ENCODE peak calls at places on chromosomes 13 and 19, in seven cellular contexts. V is foreskin fibroblast, R is WTC11, H is brain microvascular endothelial cell, U is fibroblast of lung, P is neural crest cell, C is left ventricle myocardium inferior. N is an unnamed sample.

GRCh38 chr13:57813641-57814040 is 182.1 kb downstream of the PCDH17 start:
- DNase-seq in V (no peak), R (no peak), H (no peak), U (peak; percentile 48), P (no peak), C (no peak), N (no peak)

GRCh38 chr13:51292000-51292550 is 47.4 kb upstream of the SERPINE3 start:
- DNase-seq in V (peak; percentile 19), R (no peak), H (no peak), U (peak; percentile 77), P (no peak), C (no peak), N (no peak)

GRCh38 chr13:75341025-75341424 is 140.9 kb downstream of the TBC1D4 start:
- DNase-seq in V (no peak), R (no peak), H (no peak), U (no peak), P (no peak), C (no peak), N (no peak)

GRCh38 chr19:34847393-34847792 is 74.4 kb upstream of the ZNF599 start:
- DNase-seq in V (no peak), R (no peak), H (no peak), U (no peak), P (no peak), C (no peak), N (no peak)

GRCh38 chr13:30504081-30504480 is 38.3 kb upstream of the HMGB1 start:
- DNase-seq in V (peak; percentile 45), R (no peak), H (peak; percentile 51), U (peak; percentile 69), P (no peak), C (no peak), N (no peak)

GRCh38 chr19:22523940-22524339 is 101.8 kb upstream of the ZNF98 start:
- DNase-seq in V (no peak), R (no peak), H (no peak), U (no peak), P (no peak), C (no peak), N (no peak)

GRCh38 chr13:97884707-97885468 is 68.6 kb upstream of the IPO5 start:
- DNase-seq in V (no peak), R (no peak), H (no peak), U (no peak), P (no peak), C (no peak), N (no peak)

GRCh38 chr13:33213797-33214196 is 71.8 kb downstream of the STARD13 start:
- DNase-seq in V (no peak), R (no peak), H (no peak), U (peak; percentile 66), P (no peak), C (no peak), N (no peak)

GRCh38 chr13:40398060-40398459 is 268.4 kb downstream of the FOXO1 start:
- DNase-seq in V (no peak), R (no peak), H (no peak), U (no peak), P (no peak), C (no peak), N (no peak)

GRCh38 chr19:11251650-11252314 is 10.5 kb downstream of the DOCK6 start:
- DNase-seq in V (no peak), R (no peak), H (no peak), U (no peak), P (no peak), C (no peak), N (no peak)

GRCh38 chr19:3682741-3683404 is 17.4 kb downstream of the PIP5K1C start:
- DNase-seq in V (peak; percentile 67), R (no peak), H (peak; percentile 68), U (peak; percentile 73), P (no peak), C (no peak), N (no peak)

GRCh38 chr13:83167203-83167602 is 715.1 kb downstream of the SLITRK1 start:
- DNase-seq in V (no peak), R (no peak), H (no peak), U (no peak), P (no peak), C (no peak), N (no peak)

DNA sequence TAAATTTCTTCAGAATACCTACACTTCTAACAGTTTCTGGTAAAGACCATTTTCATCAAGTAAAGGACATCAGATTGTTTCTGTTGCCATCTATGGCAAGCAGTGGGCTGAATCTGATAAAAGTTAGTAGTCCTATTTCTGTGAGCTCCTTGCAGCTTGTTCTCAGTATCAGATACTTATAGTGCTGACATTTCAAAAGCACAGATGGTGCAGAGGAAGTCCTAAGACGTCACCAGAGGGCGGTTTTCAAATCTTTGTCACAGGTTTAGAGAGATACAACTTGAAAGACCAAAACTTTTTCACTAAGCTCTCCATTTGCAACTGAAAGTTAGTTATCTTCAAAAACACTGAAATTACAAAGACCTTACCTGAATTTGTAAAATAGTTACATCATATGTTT is 719.8 kb downstream of the SLITRK1 start:
- DNase-seq in V (peak; percentile 22), R (no peak), H (no peak), U (no peak), P (no peak), C (no peak), N (no peak)
- TF ChIP-seq CTCF in V (no peak), R (no peak), H (no peak), U (no peak), P (no peak), C (no peak), N (no peak)

DNA sequence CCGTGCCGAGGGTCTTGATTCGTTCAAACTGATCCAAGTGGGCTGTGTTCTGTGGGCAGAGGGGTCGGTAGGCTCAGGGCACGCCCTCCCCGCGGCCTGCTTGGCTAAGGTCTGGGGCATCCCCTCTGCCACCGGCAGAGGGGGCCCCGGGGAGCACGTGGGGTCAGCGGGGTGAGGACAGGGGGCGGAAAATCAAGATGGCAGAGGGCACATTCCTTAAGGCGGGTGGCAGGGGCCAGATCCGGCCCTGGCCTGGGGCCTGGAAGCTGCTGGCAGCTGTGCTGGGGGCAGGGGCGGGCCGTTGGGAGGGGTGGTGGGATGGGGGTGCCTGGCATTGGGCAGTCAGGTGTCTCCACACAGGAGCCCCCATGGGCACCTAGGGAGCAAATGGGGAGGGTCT is 10.7 kb downstream of the PRKACA start:
- DNase-seq in V (no peak), R (no peak), H (no peak), U (no peak), P (no peak), C (peak; percentile 41), N (no peak)
- TF ChIP-seq CTCF in V (no peak), R (no peak), H (no peak), U (no peak), P (no peak), C (peak; percentile 39), N (no peak)

GRCh38 chr13:52847322-52847681 is 1.1 kb downstream of the PCDH8 start:
- DNase-seq in V (no peak), R (no peak), H (no peak), U (no peak), P (no peak), C (no peak), N (no peak)

GRCh38 chr13:52845766-52846566 is 2.5 kb downstream of the PCDH8 start:
- DNase-seq in V (peak; percentile 10), R (peak; percentile 84), H (no peak), U (peak; percentile 3), P (peak; percentile 61), C (peak; percentile 19), N (no peak)

GRCh38 chr13:52847682-52848432 is 583 bp downstream of the PCDH8 start:
- DNase-seq in V (no peak), R (peak; percentile 27), H (no peak), U (no peak), P (no peak), C (no peak), N (no peak)

GRCh38 chr13:52846567-52847321 is 1.7 kb downstream of the PCDH8 start:
- DNase-seq in V (peak; percentile 16), R (peak; percentile 92), H (no peak), U (peak; percentile 25), P (peak; percentile 86), C (peak; percentile 55), N (no peak)

GRCh38 chr13:52845334-52845761 is 3.1 kb downstream of the PCDH8 start:
- DNase-seq in V (no peak), R (peak; percentile 56), H (no peak), U (no peak), P (peak; percentile 43), C (no peak), N (no peak)
- TF ChIP-seq CTCF in V (no peak), R (no peak), H (peak; percentile 28), U (no peak), P (peak; percentile 54), C (no peak), N (no peak)

GRCh38 chr19:47428177-47428894 is 9.0 kb upstream of the MEIS3 start:
- DNase-seq in V (peak; percentile 99), R (peak; percentile 97), H (peak; percentile 96), U (peak; percentile 99), P (peak; percentile 94), C (peak; percentile 85), N (peak; percentile 96)

GRCh38 chr19:47429140-47429793 is 9.9 kb upstream of the MEIS3 start:
- DNase-seq in V (no peak), R (peak; percentile 50), H (no peak), U (no peak), P (no peak), C (no peak), N (no peak)

GRCh38 chr19:47432499-47432898 is 13.2 kb upstream of the MEIS3 start:
- DNase-seq in V (no peak), R (no peak), H (no peak), U (no peak), P (no peak), C (no peak), N (no peak)

GRCh38 chr19:47432091-47432490 is 12.8 kb upstream of the MEIS3 start:
- DNase-seq in V (no peak), R (no peak), H (no peak), U (no peak), P (no peak), C (no peak), N (no peak)

GRCh38 chr19:47430041-47430802 is 10.9 kb upstream of the MEIS3 start:
- DNase-seq in V (peak; percentile 84), R (peak; percentile 70), H (no peak), U (peak; percentile 60), P (no peak), C (no peak), N (peak; percentile 52)
- TF ChIP-seq CTCF in V (no peak), R (no peak), H (peak; percentile 31), U (peak; percentile 26), P (peak; percentile 46), C (peak; percentile 30), N (peak; percentile 64)

GRCh38 chr19:46076951-46077814 is 36.4 kb upstream of the IGFL4 start:
- DNase-seq in V (peak; percentile 91), R (peak; percentile 83), H (peak; percentile 76), U (peak; percentile 75), P (peak; percentile 82), C (no peak), N (peak; percentile 76)
- TF ChIP-seq CTCF in V (peak; percentile 100), R (peak; percentile 75), H (peak; percentile 99), U (peak; percentile 98), P (peak; percentile 100), C (peak; percentile 66), N (peak; percentile 95)

GRCh38 chr13:36453518-36453917 is 21.2 kb downstream of the CCNA1 start:
- DNase-seq in V (peak; percentile 32), R (no peak), H (no peak), U (peak; percentile 20), P (no peak), C (no peak), N (no peak)
- TF ChIP-seq CTCF in V (peak; percentile 9), R (no peak), H (peak; percentile 25), U (peak; percentile 16), P (peak; percentile 59), C (peak; percentile 62), N (peak; percentile 44)